ENCODE peak calls at places on chromosomes 12 and 14, in nine cellular contexts. One of them, this sample, is unnamed.

GRCh38 chr12:20350495-20350894 is 17.8 kb upstream of the PDE3A start:
- DNase-seq in Peyer's patch: no peak
- DNase-seq in uterus: no peak
- DNase-seq in left ventricle myocardium inferior: no peak
- DNase-seq in transverse colon: no peak
- DNase-seq in dorsolateral prefrontal cortex: no peak
- DNase-seq in BE2C: no peak
- DNase-seq in OCI-LY7: no peak
- DNase-seq in astrocyte of the cerebellum: peak; percentile 56
- DNase-seq in this sample: no peak

GRCh38 chr12:106239951-106240335 is 7.9 kb downstream of the CKAP4 start:
- DNase-seq in BE2C: no peak
- DNase-seq in Peyer's patch: no peak
- DNase-seq in uterus: no peak
- DNase-seq in transverse colon: no peak
- DNase-seq in left ventricle myocardium inferior: no peak
- DNase-seq in OCI-LY7: no peak
- DNase-seq in astrocyte of the cerebellum: no peak
- DNase-seq in dorsolateral prefrontal cortex: no peak
- DNase-seq in this sample: no peak

GRCh38 chr12:80598004-80598606 is 109.3 kb upstream of the MYF6 start:
- DNase-seq in astrocyte of the cerebellum: peak; percentile 64
- DNase-seq in BE2C: no peak
- DNase-seq in Peyer's patch: no peak
- DNase-seq in transverse colon: no peak
- DNase-seq in OCI-LY7: peak; percentile 53
- DNase-seq in uterus: no peak
- DNase-seq in left ventricle myocardium inferior: no peak
- DNase-seq in dorsolateral prefrontal cortex: no peak
- DNase-seq in this sample: peak; percentile 20

GRCh38 chr14:42224053-42224888 is 617.6 kb downstream of the LRFN5 start:
- DNase-seq in left ventricle myocardium inferior: peak; percentile 14
- DNase-seq in transverse colon: peak; percentile 42
- DNase-seq in dorsolateral prefrontal cortex: no peak
- DNase-seq in OCI-LY7: peak; percentile 64
- DNase-seq in Peyer's patch: peak; percentile 60
- DNase-seq in BE2C: peak; percentile 61
- DNase-seq in uterus: peak; percentile 42
- DNase-seq in astrocyte of the cerebellum: peak; percentile 53
- DNase-seq in this sample: peak; percentile 85

GRCh38 chr14:24837280-24838046 is 203.5 kb upstream of the GZMB start:
- DNase-seq in BE2C: no peak
- DNase-seq in OCI-LY7: no peak
- DNase-seq in Peyer's patch: no peak
- DNase-seq in dorsolateral prefrontal cortex: no peak
- DNase-seq in astrocyte of the cerebellum: peak; percentile 57
- DNase-seq in left ventricle myocardium inferior: no peak
- DNase-seq in transverse colon: no peak
- DNase-seq in uterus: no peak
- DNase-seq in this sample: no peak

GRCh38 chr12:132278421-132279183 is 50.8 kb downstream of the GALNT9 start:
- DNase-seq in OCI-LY7: no peak
- DNase-seq in BE2C: no peak
- DNase-seq in left ventricle myocardium inferior: no peak
- DNase-seq in transverse colon: no peak
- DNase-seq in uterus: no peak
- DNase-seq in Peyer's patch: no peak
- DNase-seq in astrocyte of the cerebellum: no peak
- DNase-seq in dorsolateral prefrontal cortex: no peak
- DNase-seq in this sample: no peak

GRCh38 chr12:91215940-91216454 is 33.4 kb upstream of the DCN start:
- DNase-seq in dorsolateral prefrontal cortex: no peak
- DNase-seq in astrocyte of the cerebellum: no peak
- DNase-seq in left ventricle myocardium inferior: no peak
- DNase-seq in Peyer's patch: no peak
- DNase-seq in uterus: no peak
- DNase-seq in BE2C: no peak
- DNase-seq in OCI-LY7: no peak
- DNase-seq in transverse colon: no peak
- DNase-seq in this sample: no peak

GRCh38 chr14:87690076-87690661 is 302.8 kb downstream of the GALC start:
- DNase-seq in BE2C: no peak
- DNase-seq in OCI-LY7: no peak
- DNase-seq in dorsolateral prefrontal cortex: no peak
- DNase-seq in uterus: no peak
- DNase-seq in transverse colon: no peak
- DNase-seq in astrocyte of the cerebellum: no peak
- DNase-seq in left ventricle myocardium inferior: no peak
- DNase-seq in Peyer's patch: no peak
- DNase-seq in this sample: no peak

GRCh38 chr14:52961060-52961639 is 10.3 kb upstream of the FERMT2 start:
- DNase-seq in OCI-LY7: peak; percentile 30
- DNase-seq in Peyer's patch: peak; percentile 69
- DNase-seq in BE2C: peak; percentile 67
- DNase-seq in dorsolateral prefrontal cortex: no peak
- DNase-seq in transverse colon: peak; percentile 50
- DNase-seq in astrocyte of the cerebellum: no peak
- DNase-seq in left ventricle myocardium inferior: peak; percentile 29
- DNase-seq in uterus: peak; percentile 67
- DNase-seq in this sample: peak; percentile 21

GRCh38 chr14:92890830-92891598 is 31.9 kb upstream of the CHGA start:
- DNase-seq in Peyer's patch: no peak
- DNase-seq in OCI-LY7: no peak
- DNase-seq in uterus: no peak
- DNase-seq in dorsolateral prefrontal cortex: no peak
- DNase-seq in transverse colon: no peak
- DNase-seq in BE2C: no peak
- DNase-seq in astrocyte of the cerebellum: no peak
- DNase-seq in left ventricle myocardium inferior: no peak
- DNase-seq in this sample: no peak

GRCh38 chr14:34926552-34926951 is 51.4 kb upstream of the BAZ1A start:
- DNase-seq in dorsolateral prefrontal cortex: no peak
- DNase-seq in OCI-LY7: no peak
- DNase-seq in left ventricle myocardium inferior: no peak
- DNase-seq in Peyer's patch: no peak
- DNase-seq in uterus: no peak
- DNase-seq in transverse colon: no peak
- DNase-seq in astrocyte of the cerebellum: no peak
- DNase-seq in BE2C: no peak
- DNase-seq in this sample: no peak

GRCh38 chr12:1618489-1618888 is 10.5 kb upstream of the WNT5B start:
- DNase-seq in left ventricle myocardium inferior: no peak
- DNase-seq in astrocyte of the cerebellum: no peak
- DNase-seq in transverse colon: no peak
- DNase-seq in Peyer's patch: no peak
- DNase-seq in dorsolateral prefrontal cortex: no peak
- DNase-seq in OCI-LY7: no peak
- DNase-seq in uterus: no peak
- DNase-seq in BE2C: no peak
- DNase-seq in this sample: no peak

GRCh38 chr14:41604793-41605534 is 1.7 kb upstream of the LRFN5 start:
- DNase-seq in OCI-LY7: no peak
- DNase-seq in uterus: peak; percentile 21
- DNase-seq in BE2C: peak; percentile 4
- DNase-seq in Peyer's patch: no peak
- DNase-seq in dorsolateral prefrontal cortex: peak; percentile 44
- DNase-seq in left ventricle myocardium inferior: peak; percentile 48
- DNase-seq in transverse colon: no peak
- DNase-seq in astrocyte of the cerebellum: peak; percentile 77
- DNase-seq in this sample: peak; percentile 84

GRCh38 chr14:58258156-58258555 is 13.5 kb downstream of the PSMA3 start:
- DNase-seq in Peyer's patch: no peak
- DNase-seq in left ventricle myocardium inferior: no peak
- DNase-seq in dorsolateral prefrontal cortex: no peak
- DNase-seq in OCI-LY7: no peak
- DNase-seq in transverse colon: no peak
- DNase-seq in BE2C: no peak
- DNase-seq in astrocyte of the cerebellum: no peak
- DNase-seq in uterus: no peak
- DNase-seq in this sample: no peak
- TF ChIP-seq CTCF in Peyer's patch: no peak
- TF ChIP-seq CTCF in left ventricle myocardium inferior: no peak
- TF ChIP-seq CTCF in dorsolateral prefrontal cortex: no peak
- TF ChIP-seq CTCF in OCI-LY7: no peak
- TF ChIP-seq CTCF in transverse colon: no peak
- TF ChIP-seq CTCF in BE2C: no peak
- TF ChIP-seq CTCF in astrocyte of the cerebellum: no peak
- TF ChIP-seq CTCF in uterus: no peak
- TF ChIP-seq CTCF in this sample: no peak

DNA sequence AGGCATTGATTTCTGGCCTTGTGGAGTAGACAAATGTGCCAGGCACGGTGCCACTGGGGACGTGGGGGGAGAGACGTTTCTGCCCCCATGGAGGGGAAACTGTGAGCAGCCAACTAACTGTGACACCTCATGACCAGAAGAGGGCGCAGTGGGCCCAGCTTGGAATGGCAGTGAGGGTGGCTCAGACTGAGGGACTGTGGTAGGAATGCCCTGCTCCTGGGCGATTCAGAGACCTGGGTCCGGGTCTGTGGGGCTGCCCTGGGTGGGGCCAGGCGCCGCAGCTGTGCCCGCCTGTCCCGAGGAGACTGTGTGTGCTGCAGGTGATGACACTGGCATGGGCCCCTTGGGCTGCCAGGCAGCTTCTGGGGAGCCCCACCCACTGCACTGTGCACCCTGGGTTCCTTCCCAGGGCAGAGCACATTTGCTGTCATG is 60.6 kb downstream of the SLC25A47 start:
- DNase-seq in OCI-LY7: peak; percentile 65
- DNase-seq in Peyer's patch: peak; percentile 85
- DNase-seq in astrocyte of the cerebellum: no peak
- DNase-seq in BE2C: peak; percentile 85
- DNase-seq in transverse colon: peak; percentile 75
- DNase-seq in uterus: peak; percentile 49
- DNase-seq in left ventricle myocardium inferior: peak; percentile 53
- DNase-seq in dorsolateral prefrontal cortex: no peak
- DNase-seq in this sample: peak; percentile 81
- TF ChIP-seq CTCF in OCI-LY7: peak; percentile 91
- TF ChIP-seq CTCF in Peyer's patch: peak; percentile 73
- TF ChIP-seq CTCF in astrocyte of the cerebellum: peak; percentile 90
- TF ChIP-seq CTCF in BE2C: peak; percentile 94
- TF ChIP-seq CTCF in transverse colon: peak; percentile 77
- TF ChIP-seq CTCF in uterus: peak; percentile 69
- TF ChIP-seq CTCF in left ventricle myocardium inferior: peak; percentile 88
- TF ChIP-seq CTCF in dorsolateral prefrontal cortex: peak; percentile 74
- TF ChIP-seq CTCF in this sample: peak; percentile 86

DNA sequence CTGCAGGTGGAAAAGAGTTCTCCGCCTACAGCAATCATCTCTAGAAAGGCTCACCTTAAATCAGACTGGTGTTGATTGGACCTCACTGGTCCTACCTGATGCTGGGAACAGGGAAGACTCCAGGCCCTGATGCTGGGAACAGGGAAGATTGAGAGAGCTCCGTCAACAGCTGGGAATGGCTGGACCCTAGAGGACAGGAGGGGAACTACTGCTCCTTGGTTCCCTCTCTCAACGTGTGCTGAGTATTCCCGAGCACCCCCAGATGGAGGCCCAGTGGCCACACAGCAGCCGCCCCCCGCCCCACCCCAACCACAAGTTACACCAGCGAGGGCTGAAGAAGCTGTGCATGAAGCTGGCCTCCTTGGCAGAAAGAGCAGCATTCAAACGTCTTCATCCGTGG is 240.3 kb downstream of the SLC15A4 start:
- DNase-seq in astrocyte of the cerebellum: no peak
- DNase-seq in uterus: no peak
- DNase-seq in dorsolateral prefrontal cortex: no peak
- DNase-seq in Peyer's patch: no peak
- DNase-seq in BE2C: no peak
- DNase-seq in left ventricle myocardium inferior: no peak
- DNase-seq in OCI-LY7: no peak
- DNase-seq in transverse colon: no peak
- DNase-seq in this sample: no peak
- TF ChIP-seq CTCF in astrocyte of the cerebellum: no peak
- TF ChIP-seq CTCF in uterus: no peak
- TF ChIP-seq CTCF in dorsolateral prefrontal cortex: no peak
- TF ChIP-seq CTCF in Peyer's patch: no peak
- TF ChIP-seq CTCF in BE2C: no peak
- TF ChIP-seq CTCF in left ventricle myocardium inferior: no peak
- TF ChIP-seq CTCF in OCI-LY7: peak; percentile 36
- TF ChIP-seq CTCF in transverse colon: no peak
- TF ChIP-seq CTCF in this sample: no peak

GRCh38 chr12:30823140-30823669 is 68.5 kb upstream of the CAPRIN2 start:
- DNase-seq in uterus: peak; percentile 30
- DNase-seq in transverse colon: peak; percentile 34
- DNase-seq in astrocyte of the cerebellum: no peak
- DNase-seq in OCI-LY7: no peak
- DNase-seq in BE2C: no peak
- DNase-seq in left ventricle myocardium inferior: peak; percentile 31
- DNase-seq in Peyer's patch: peak; percentile 65
- DNase-seq in dorsolateral prefrontal cortex: no peak
- DNase-seq in this sample: peak; percentile 64
- TF ChIP-seq CTCF in uterus: no peak
- TF ChIP-seq CTCF in transverse colon: peak; percentile 23
- TF ChIP-seq CTCF in astrocyte of the cerebellum: no peak
- TF ChIP-seq CTCF in OCI-LY7: no peak
- TF ChIP-seq CTCF in BE2C: no peak
- TF ChIP-seq CTCF in left ventricle myocardium inferior: peak; percentile 28
- TF ChIP-seq CTCF in Peyer's patch: peak; percentile 25
- TF ChIP-seq CTCF in dorsolateral prefrontal cortex: no peak
- TF ChIP-seq CTCF in this sample: no peak

GRCh38 chr14:91237219-91237618 is 7.3 kb downstream of the GPR68 start:
- DNase-seq in left ventricle myocardium inferior: no peak
- DNase-seq in transverse colon: no peak
- DNase-seq in Peyer's patch: no peak
- DNase-seq in astrocyte of the cerebellum: no peak
- DNase-seq in dorsolateral prefrontal cortex: no peak
- DNase-seq in uterus: no peak
- DNase-seq in BE2C: no peak
- DNase-seq in OCI-LY7: no peak
- DNase-seq in this sample: no peak
- TF ChIP-seq CTCF in left ventricle myocardium inferior: no peak
- TF ChIP-seq CTCF in transverse colon: no peak
- TF ChIP-seq CTCF in Peyer's patch: no peak
- TF ChIP-seq CTCF in astrocyte of the cerebellum: no peak
- TF ChIP-seq CTCF in dorsolateral prefrontal cortex: no peak
- TF ChIP-seq CTCF in uterus: no peak
- TF ChIP-seq CTCF in BE2C: no peak
- TF ChIP-seq CTCF in OCI-LY7: no peak
- TF ChIP-seq CTCF in this sample: no peak

GRCh38 chr12:90163975-90164374 is 455.3 kb upstream of the ATP2B1 start:
- DNase-seq in Peyer's patch: no peak
- DNase-seq in left ventricle myocardium inferior: no peak
- DNase-seq in dorsolateral prefrontal cortex: no peak
- DNase-seq in BE2C: no peak
- DNase-seq in astrocyte of the cerebellum: no peak
- DNase-seq in OCI-LY7: peak; percentile 37
- DNase-seq in uterus: no peak
- DNase-seq in transverse colon: no peak
- DNase-seq in this sample: no peak
- TF ChIP-seq CTCF in Peyer's patch: no peak
- TF ChIP-seq CTCF in left ventricle myocardium inferior: no peak
- TF ChIP-seq CTCF in dorsolateral prefrontal cortex: no peak
- TF ChIP-seq CTCF in BE2C: peak; percentile 22
- TF ChIP-seq CTCF in astrocyte of the cerebellum: no peak
- TF ChIP-seq CTCF in OCI-LY7: peak; percentile 66
- TF ChIP-seq CTCF in uterus: no peak
- TF ChIP-seq CTCF in transverse colon: no peak
- TF ChIP-seq CTCF in this sample: no peak

GRCh38 chr14:106842687-106843086 is 1316.3 kb downstream of the TMEM121 start:
- DNase-seq in transverse colon: peak; percentile 49
- DNase-seq in dorsolateral prefrontal cortex: no peak
- DNase-seq in OCI-LY7: peak; percentile 10
- DNase-seq in left ventricle myocardium inferior: no peak
- DNase-seq in Peyer's patch: peak; percentile 59
- DNase-seq in BE2C: peak; percentile 23
- DNase-seq in uterus: no peak
- DNase-seq in astrocyte of the cerebellum: no peak
- DNase-seq in this sample: no peak
- TF ChIP-seq CTCF in transverse colon: peak; percentile 49
- TF ChIP-seq CTCF in dorsolateral prefrontal cortex: no peak
- TF ChIP-seq CTCF in OCI-LY7: peak; percentile 56
- TF ChIP-seq CTCF in left ventricle myocardium inferior: peak; percentile 39
- TF ChIP-seq CTCF in Peyer's patch: no peak
- TF ChIP-seq CTCF in BE2C: peak; percentile 61
- TF ChIP-seq CTCF in uterus: no peak
- TF ChIP-seq CTCF in astrocyte of the cerebellum: no peak
- TF ChIP-seq CTCF in this sample: no peak

GRCh38 chr14:72513994-72514659 is 379.8 kb downstream of the DPF3 start:
- DNase-seq in BE2C: no peak
- DNase-seq in OCI-LY7: peak; percentile 47
- DNase-seq in left ventricle myocardium inferior: no peak
- DNase-seq in uterus: no peak
- DNase-seq in astrocyte of the cerebellum: peak; percentile 40
- DNase-seq in dorsolateral prefrontal cortex: no peak
- DNase-seq in transverse colon: no peak
- DNase-seq in Peyer's patch: no peak
- DNase-seq in this sample: no peak
- TF ChIP-seq CTCF in BE2C: peak; percentile 89
- TF ChIP-seq CTCF in OCI-LY7: peak; percentile 85
- TF ChIP-seq CTCF in left ventricle myocardium inferior: peak; percentile 58
- TF ChIP-seq CTCF in uterus: peak; percentile 22
- TF ChIP-seq CTCF in astrocyte of the cerebellum: peak; percentile 87
- TF ChIP-seq CTCF in dorsolateral prefrontal cortex: peak; percentile 73
- TF ChIP-seq CTCF in transverse colon: peak; percentile 40
- TF ChIP-seq CTCF in Peyer's patch: peak; percentile 39
- TF ChIP-seq CTCF in this sample: peak; percentile 65

This sample was measured in endothelial cell.